ENCODE peak calls at places on chromosome 10, in four cellular contexts. X, D, J and S are unnamed samples.

GRCh38 chr10:17092216-17092944 is 37.2 kb downstream of the CUBN start:
- DNase-seq in X (no peak), D (no peak), J (no peak), S (no peak)

GRCh38 chr10:26739087-26739631 is 41.7 kb downstream of the PDSS1 start:
- DNase-seq in X (no peak), D (no peak), J (no peak), S (no peak)

GRCh38 chr10:78781991-78782390 is 286.8 kb upstream of the ZMIZ1 start:
- DNase-seq in X (no peak), D (no peak), J (no peak), S (no peak)

GRCh38 chr10:97673736-97674525 is 13.1 kb downstream of the AVPI1 start:
- DNase-seq in X (peak), D (no peak), J (no peak), S (no peak)

GRCh38 chr10:8130973-8131911 is 76.8 kb downstream of the GATA3 start:
- DNase-seq in X (no peak), D (no peak), J (peak), S (no peak)

GRCh38 chr10:73239908-73240307 is 7.1 kb downstream of the DNAJC9 start:
- DNase-seq in X (no peak), D (no peak), J (no peak), S (no peak)

GRCh38 chr10:63257784-63258183 is 124.7 kb downstream of the NRBF2 start:
- DNase-seq in X (no peak), D (no peak), J (no peak), S (no peak)

GRCh38 chr10:18822156-18822555 is 162.9 kb downstream of the ARL5B start:
- DNase-seq in X (no peak), D (no peak), J (no peak), S (no peak)

GRCh38 chr10:70513848-70514309 is 35.3 kb downstream of the PALD1 start:
- DNase-seq in X (no peak), D (no peak), J (peak), S (no peak)

GRCh38 chr10:122879339-122880273 is at the start of gene FAM24B:
- DNase-seq in X (peak), D (peak), J (peak), S (no peak)